ENCODE peak calls at places on chromosomes 16 and 17, in six cellular contexts. J is GM23248, E is GM23338, O is hepatocyte, C is neural progenitor cell, M is HCT116. W is an unnamed sample.

GRCh38 chr16:81061307-81061640 is 15.8 kb downstream of the C16orf46 start:
- DNase-seq in J (no peak), E (no peak), O (no peak), C (no peak), M (no peak), W (no peak)

GRCh38 chr17:55273579-55274370 is 9.0 kb downstream of the HLF start:
- DNase-seq in J (peak), E (peak), O (no peak), C (no peak), M (no peak), W (no peak)

GRCh38 chr17:42985225-42985624 is 4.9 kb downstream of the RUNDC1 start:
- DNase-seq in J (no peak), E (no peak), O (no peak), C (no peak), M (no peak), W (peak)

GRCh38 chr16:14309906-14310305 is 238.8 kb downstream of the MRTFB start:
- DNase-seq in J (peak), E (no peak), O (no peak), C (no peak), M (no peak), W (no peak)

GRCh38 chr17:77436058-77436442 is 295.3 kb downstream of the SEC14L1 start:
- DNase-seq in J (peak), E (peak), O (peak), C (peak), M (no peak), W (no peak)

GRCh38 chr17:74059471-74059870 is 144.0 kb upstream of the RPL38 start:
- DNase-seq in J (no peak), E (no peak), O (no peak), C (no peak), M (no peak), W (no peak)

GRCh38 chr17:57985675-57985974 is 2.4 kb downstream of the VEZF1 start:
- DNase-seq in J (peak), E (no peak), O (no peak), C (no peak), M (no peak), W (no peak)

GRCh38 chr16:82111944-82112343 is 58.1 kb downstream of the MPHOSPH6 start:
- DNase-seq in J (no peak), E (no peak), O (peak), C (no peak), M (no peak), W (no peak)

GRCh38 chr16:71919033-71919432 is 23.7 kb downstream of the IST1 start:
- DNase-seq in J (no peak), E (no peak), O (no peak), C (no peak), M (no peak), W (no peak)

GRCh38 chr16:85673529-85674417 is 15.0 kb downstream of the GINS2 start:
- DNase-seq in J (peak), E (no peak), O (no peak), C (no peak), M (no peak), W (no peak)

GRCh38 chr16:53022374-53022773 is 30.3 kb downstream of the CHD9NB start:
- DNase-seq in J (peak), E (peak), O (peak), C (peak), M (peak), W (peak)

GRCh38 chr16:86403056-86403455 is 107.3 kb upstream of the FOXF1 start:
- DNase-seq in J (no peak), E (no peak), O (no peak), C (no peak), M (no peak), W (no peak)

GRCh38 chr16:4481526-4481925 is 5.3 kb downstream of the HMOX2 start:
- DNase-seq in J (no peak), E (no peak), O (no peak), C (no peak), M (no peak), W (no peak)

GRCh38 chr17:17062866-17063265 is 20.6 kb downstream of the MPRIP start:
- DNase-seq in J (no peak), E (no peak), O (no peak), C (no peak), M (no peak), W (no peak)

GRCh38 chr17:68740555-68741447 is 139.6 kb upstream of the FAM20A start:
- DNase-seq in J (no peak), E (no peak), O (no peak), C (no peak), M (no peak), W (no peak)

GRCh38 chr17:59830007-59830630 is 62.6 kb downstream of the TUBD1 start:
- DNase-seq in J (peak), E (no peak), O (no peak), C (no peak), M (no peak), W (no peak)

GRCh38 chr16:81521141-81521626 is 76.6 kb downstream of the CMIP start:
- DNase-seq in J (no peak), E (no peak), O (no peak), C (no peak), M (no peak), W (peak)

GRCh38 chr16:28495795-28496749 is 1.6 kb downstream of the APOBR start:
- DNase-seq in J (no peak), E (no peak), O (no peak), C (no peak), M (no peak), W (no peak)

GRCh38 chr16:828891-829290 is 28.4 kb upstream of the GNG13 start:
- DNase-seq in J (no peak), E (no peak), O (no peak), C (no peak), M (no peak), W (no peak)

GRCh38 chr17:1107777-1108559 is 71.8 kb downstream of the ABR start:
- DNase-seq in J (peak), E (no peak), O (no peak), C (no peak), M (no peak), W (no peak)

GRCh38 chr17:74595037-74595436 is 3.0 kb upstream of the CD300LD start:
- DNase-seq in J (no peak), E (no peak), O (no peak), C (no peak), M (no peak), W (no peak)

GRCh38 chr16:68313116-68313515 is 2.3 kb downstream of the PRMT7 start:
- DNase-seq in J (peak), E (no peak), O (no peak), C (no peak), M (no peak), W (no peak)

GRCh38 chr16:11639925-11640899 is 28.0 kb upstream of the SNN start:
- DNase-seq in J (peak), E (peak), O (peak), C (peak), M (peak), W (no peak)

GRCh38 chr16:66977341-66978113 is 10.9 kb upstream of the CES4A start:
- DNase-seq in J (peak), E (peak), O (peak), C (peak), M (peak), W (peak)

GRCh38 chr16:15879255-15879804 is 9.1 kb downstream of the CEP20 start:
- DNase-seq in J (peak), E (no peak), O (no peak), C (no peak), M (no peak), W (no peak)

GRCh38 chr17:62680541-62681052 is 53.1 kb downstream of the MRC2 start:
- DNase-seq in J (no peak), E (no peak), O (no peak), C (no peak), M (no peak), W (no peak)

GRCh38 chr16:79071424-79071823 is 529.1 kb downstream of the MAF start:
- DNase-seq in J (no peak), E (no peak), O (peak), C (no peak), M (no peak), W (no peak)

GRCh38 chr17:45846646-45847045 is 2.0 kb downstream of the SPPL2C start:
- DNase-seq in J (no peak), E (no peak), O (no peak), C (no peak), M (no peak), W (no peak)

GRCh38 chr17:38601539-38602351 is 4.0 kb downstream of the SRCIN1 start:
- DNase-seq in J (no peak), E (peak), O (peak), C (peak), M (no peak), W (no peak)

GRCh38 chr17:46056800-46057304 is 57.8 kb downstream of the STH start:
- DNase-seq in J (peak), E (peak), O (no peak), C (no peak), M (peak), W (no peak)

GRCh38 chr17:38440614-38441397 is 12.5 kb downstream of the ARHGAP23 start:
- DNase-seq in J (no peak), E (peak), O (no peak), C (peak), M (no peak), W (no peak)

GRCh38 chr17:71830916-71831315 is 289.9 kb upstream of the SOX9 start:
- DNase-seq in J (no peak), E (peak), O (no peak), C (peak), M (no peak), W (no peak)

GRCh38 chr17:44146375-44147346 is 4.9 kb downstream of the HROB start:
- DNase-seq in J (no peak), E (no peak), O (no peak), C (no peak), M (no peak), W (no peak)

GRCh38 chr17:74199306-74200092 is 4.0 kb upstream of the RPL38 start:
- DNase-seq in J (peak), E (peak), O (peak), C (peak), M (no peak), W (peak)

GRCh38 chr16:19008770-19009169 is 25.0 kb downstream of the TMC7 start:
- DNase-seq in J (peak), E (no peak), O (no peak), C (no peak), M (no peak), W (no peak)

DNA sequence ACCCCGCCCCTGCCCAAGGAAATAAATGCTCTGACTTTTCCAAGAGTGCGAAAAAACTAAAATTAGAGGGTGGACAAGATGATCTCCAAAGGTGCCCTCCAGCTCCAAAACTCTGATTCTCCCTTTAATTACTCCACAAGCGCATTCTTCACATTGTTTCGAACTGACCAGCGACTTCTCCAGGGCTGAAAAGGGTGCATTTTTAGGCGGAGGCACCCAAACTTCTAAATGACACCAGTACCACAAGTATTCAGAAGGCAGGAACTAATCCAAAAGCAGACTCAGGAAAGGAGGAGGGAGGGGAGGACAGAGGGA is 750 bp downstream of the ZFHX3 start:
- DNase-seq in J (peak), E (no peak), O (no peak), C (no peak), M (no peak), W (no peak)
- TF ChIP-seq EZH2phosphoT487 in J (no peak), E (no peak), O (no peak), C (no peak), M (no peak), W (no peak)

DNA sequence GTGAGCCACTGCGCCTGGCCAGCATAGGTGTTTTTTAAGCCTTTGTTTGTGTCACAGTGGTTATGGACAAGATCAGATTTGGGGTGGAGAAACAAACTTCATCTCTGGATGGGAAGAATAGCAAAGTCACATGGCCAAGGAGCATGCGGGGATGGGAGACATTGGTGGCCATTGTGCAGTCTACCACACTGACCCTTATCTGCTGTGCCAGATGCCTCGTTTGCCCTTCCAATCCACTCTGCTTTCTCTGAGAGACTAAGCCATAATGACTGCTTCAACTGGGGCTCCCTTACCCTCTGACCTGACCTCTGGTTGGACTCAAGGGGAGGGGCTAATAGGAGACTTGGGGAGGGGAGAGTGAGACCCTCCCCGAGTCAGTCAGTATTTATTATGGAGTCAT is 166.8 kb downstream of the PRKCB start:
- DNase-seq in J (no peak), E (no peak), O (no peak), C (no peak), M (no peak), W (no peak)
- TF ChIP-seq EZH2phosphoT487 in J (no peak), E (no peak), O (no peak), C (no peak), M (no peak), W (no peak)

GRCh38 chr16:10253344-10253855 is 71.2 kb upstream of the GRIN2A start:
- DNase-seq in J (no peak), E (no peak), O (no peak), C (no peak), M (no peak), W (no peak)

GRCh38 chr16:10261077-10261476 is 78.8 kb upstream of the GRIN2A start:
- DNase-seq in J (no peak), E (no peak), O (no peak), C (no peak), M (no peak), W (no peak)

GRCh38 chr16:10252155-10252554 is 69.9 kb upstream of the GRIN2A start:
- DNase-seq in J (no peak), E (no peak), O (no peak), C (no peak), M (no peak), W (no peak)

GRCh38 chr16:10255728-10256127 is 73.5 kb upstream of the GRIN2A start:
- DNase-seq in J (no peak), E (no peak), O (no peak), C (no peak), M (no peak), W (no peak)

GRCh38 chr16:10256855-10257641 is 74.8 kb upstream of the GRIN2A start:
- DNase-seq in J (peak), E (peak), O (peak), C (peak), M (no peak), W (peak)
- TF ChIP-seq EZH2phosphoT487 in J (no peak), E (no peak), O (no peak), C (no peak), M (no peak), W (no peak)

GRCh38 chr16:21101631-21102420 is 48.8 kb downstream of the DNAH3 start:
- DNase-seq in J (peak), E (peak), O (peak), C (peak), M (peak), W (peak)
- TF ChIP-seq EZH2phosphoT487 in J (no peak), E (no peak), O (no peak), C (no peak), M (no peak), W (no peak)

DNA sequence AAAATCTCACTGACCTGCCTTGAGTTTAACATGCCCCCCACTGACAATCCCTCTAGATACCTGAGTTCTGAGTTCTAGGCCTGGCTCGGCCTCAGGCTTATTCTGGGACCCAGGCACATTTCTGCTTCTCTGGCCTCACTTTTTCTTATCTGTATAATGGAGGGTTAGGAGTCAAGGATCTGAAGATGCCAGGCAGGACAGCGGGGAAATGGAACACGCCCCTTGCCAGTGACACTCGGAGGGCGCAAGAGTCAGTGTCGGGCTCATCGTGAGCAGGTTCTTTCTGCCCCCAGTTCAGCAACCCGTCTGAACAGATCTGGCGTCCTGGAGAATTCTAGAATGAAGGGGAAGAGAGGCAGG is 567 bp upstream of the MT3 start:
- DNase-seq in J (no peak), E (no peak), O (no peak), C (no peak), M (no peak), W (no peak)
- TF ChIP-seq EZH2phosphoT487 in J (no peak), E (no peak), O (no peak), C (no peak), M (no peak), W (no peak)

GRCh38 chr16:89278441-89279240 is 61.1 kb downstream of the ZNF778 start:
- DNase-seq in J (no peak), E (no peak), O (no peak), C (no peak), M (no peak), W (no peak)
- TF ChIP-seq EZH2phosphoT487 in J (no peak), E (no peak), O (no peak), C (no peak), M (no peak), W (no peak)

GRCh38 chr17:80819422-80820164 is 172.0 kb upstream of the CHMP6 start:
- DNase-seq in J (no peak), E (no peak), O (no peak), C (no peak), M (no peak), W (no peak)
- TF ChIP-seq EZH2phosphoT487 in J (no peak), E (no peak), O (no peak), C (no peak), M (no peak), W (no peak)

GRCh38 chr17:67258836-67259468 is 14.0 kb upstream of the HELZ start:
- DNase-seq in J (no peak), E (no peak), O (no peak), C (no peak), M (no peak), W (no peak)

GRCh38 chr17:67262420-67262819 is 17.4 kb upstream of the HELZ start:
- DNase-seq in J (no peak), E (no peak), O (peak), C (peak), M (no peak), W (no peak)

GRCh38 chr17:67256075-67256732 is 11.2 kb upstream of the HELZ start:
- DNase-seq in J (no peak), E (no peak), O (no peak), C (no peak), M (no peak), W (no peak)

GRCh38 chr17:67265620-67266019 is 20.6 kb upstream of the HELZ start:
- DNase-seq in J (no peak), E (no peak), O (no peak), C (no peak), M (no peak), W (no peak)

GRCh38 chr17:67260051-67260987 is 15.3 kb upstream of the HELZ start:
- DNase-seq in J (peak), E (no peak), O (peak), C (no peak), M (no peak), W (no peak)
- TF ChIP-seq EZH2phosphoT487 in J (no peak), E (no peak), O (no peak), C (no peak), M (no peak), W (no peak)

GRCh38 chr17:41796066-41796895 is 9.8 kb upstream of the JUP start:
- DNase-seq in J (no peak), E (no peak), O (peak), C (no peak), M (no peak), W (no peak)
- TF ChIP-seq EZH2phosphoT487 in J (no peak), E (no peak), O (no peak), C (no peak), M (no peak), W (no peak)

DNA sequence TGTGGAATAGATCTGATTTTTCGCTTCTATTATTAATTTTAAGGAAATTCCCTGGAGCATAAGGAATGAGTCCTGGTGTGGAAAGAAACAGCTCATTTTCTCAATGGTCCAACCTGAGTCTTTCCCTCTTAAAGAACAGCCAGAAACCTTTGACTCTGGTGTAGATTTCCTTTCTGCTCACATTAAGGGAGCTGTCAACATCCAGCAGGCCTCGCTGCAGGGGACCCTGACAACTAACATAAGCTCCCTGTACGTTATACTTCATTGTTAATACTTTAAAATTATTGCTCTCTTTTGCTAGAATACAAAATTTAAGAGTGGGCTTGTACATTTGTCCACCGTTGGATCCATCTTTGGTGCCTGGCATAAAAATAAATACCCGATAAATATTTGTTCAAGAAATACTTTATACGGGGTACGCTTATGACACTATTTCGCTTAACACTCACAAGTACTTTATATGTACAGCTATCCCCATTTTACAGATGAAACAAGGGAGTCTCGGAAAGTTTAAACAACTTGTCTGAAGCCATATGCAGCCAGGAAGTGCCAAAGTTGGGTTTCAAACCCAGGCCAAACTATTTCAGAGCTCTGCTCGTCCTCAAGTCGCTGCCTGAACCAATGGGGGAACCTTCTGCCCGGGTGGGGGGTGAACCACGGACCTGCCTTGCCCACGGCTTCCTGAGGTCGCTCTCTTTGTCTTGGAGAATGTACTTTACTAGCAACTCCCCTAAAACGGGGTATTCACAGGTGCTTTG is 648 bp downstream of the SMARCE1 start:
- DNase-seq in J (peak), E (peak), O (peak), C (peak), M (peak), W (peak)
- TF ChIP-seq EZH2phosphoT487 in J (no peak), E (no peak), O (no peak), C (no peak), M (no peak), W (no peak)